ENCODE peak calls at places on chromosomes 16 and 17, in six cellular contexts. A is adipocyte, N is breast epithelium, T is GM12892, B is aorta, D is AG20443. E is an unnamed sample.

GRCh38 chr17:51598824-51599223 is 338.5 kb downstream of the UTP18 start:
- DNase-seq in A (no peak), D (no peak), B (no peak), T (no peak), N (no peak), E (no peak)

GRCh38 chr17:61568219-61569072 is 22.6 kb downstream of the NACA2 start:
- DNase-seq in D (no peak), N (no peak), A (no peak), T (no peak), B (no peak), E (no peak)

GRCh38 chr16:3144331-3144881 is 9.6 kb downstream of the ZNF213 start:
- DNase-seq in B (no peak), D (no peak), N (no peak), A (no peak), T (no peak), E (no peak)

GRCh38 chr17:4555863-4556646 is 871 bp upstream of the MYBBP1A start:
- DNase-seq in B (no peak), N (no peak), D (no peak), A (no peak), T (no peak), E (no peak)

GRCh38 chr17:57986841-57987581 is 1.0 kb downstream of the VEZF1 start:
- DNase-seq in T (no peak), N (no peak), B (peak), D (peak), A (peak), E (no peak)

GRCh38 chr16:67873435-67874146 is 739 bp downstream of the EDC4 start:
- DNase-seq in T (no peak), N (no peak), B (no peak), D (peak), A (peak), E (no peak)

GRCh38 chr16:57565461-57565860 is 23.0 kb downstream of the ADGRG5 start:
- DNase-seq in N (no peak), D (peak), B (peak), A (no peak), T (no peak), E (no peak)

GRCh38 chr16:88366704-88367047 is 16.1 kb upstream of the ZNF469 start:
- DNase-seq in B (no peak), N (no peak), D (no peak), A (no peak), T (no peak), E (no peak)

GRCh38 chr16:51222016-51222415 is 70.9 kb upstream of the SALL1 start:
- DNase-seq in T (no peak), B (no peak), N (no peak), A (no peak), D (no peak), E (no peak)

GRCh38 chr16:14489460-14489859 is 140.6 kb downstream of the PARN start:
- DNase-seq in N (no peak), A (no peak), B (no peak), T (peak), D (peak), E (peak)

GRCh38 chr16:58574895-58575294 is 54.7 kb downstream of the CNOT1 start:
- DNase-seq in D (no peak), T (no peak), B (no peak), A (no peak), N (no peak), E (no peak)

GRCh38 chr17:80421381-80422090 is 6.6 kb downstream of the ENDOV start:
- DNase-seq in B (peak), T (peak), N (no peak), A (no peak), D (no peak), E (no peak)

GRCh38 chr17:46866325-46866724 is 14.9 kb downstream of the WNT9B start:
- DNase-seq in N (no peak), B (no peak), A (no peak), T (no peak), D (no peak), E (no peak)

GRCh38 chr16:48409839-48410610 is 24.8 kb upstream of the SIAH1 start:
- DNase-seq in A (peak), D (peak), N (no peak), B (no peak), T (no peak), E (no peak)

GRCh38 chr16:24689128-24689527 is 40.3 kb upstream of the TNRC6A start:
- DNase-seq in B (no peak), N (no peak), D (peak), T (no peak), A (peak), E (peak)

GRCh38 chr16:88383401-88384221 is 852 bp downstream of the ZNF469 start:
- DNase-seq in D (peak), A (peak), B (peak), T (no peak), N (no peak), E (no peak)

GRCh38 chr16:28529124-28529523 is 9.7 kb downstream of the NUPR1 start:
- DNase-seq in T (no peak), A (no peak), N (no peak), B (no peak), D (no peak), E (no peak)

GRCh38 chr17:42422958-42423712 is at the start of gene CAVIN1:
- DNase-seq in D (peak), N (peak), B (peak), A (peak), T (peak), E (peak)

GRCh38 chr17:75394332-75394918 is 11.1 kb downstream of the GRB2 start:
- DNase-seq in B (no peak), D (no peak), A (peak), T (no peak), N (no peak), E (no peak)

GRCh38 chr17:79887451-79887991 is 48.3 kb upstream of the CBX4 start:
- DNase-seq in A (no peak), N (no peak), T (no peak), B (peak), D (no peak), E (no peak)

GRCh38 chr16:47143677-47144558 is at the start of gene NETO2:
- DNase-seq in B (peak), N (no peak), D (peak), T (peak), A (peak), E (peak)

GRCh38 chr16:87874639-87875472 is 5.5 kb upstream of the SLC7A5 start:
- DNase-seq in A (no peak), D (no peak), B (no peak), T (no peak), N (no peak), E (no peak)

GRCh38 chr16:27526169-27526568 is 23.5 kb downstream of the GTF3C1 start:
- DNase-seq in A (no peak), D (no peak), N (no peak), T (no peak), B (no peak), E (no peak)

GRCh38 chr17:65362826-65363225 is 198.6 kb downstream of the AXIN2 start:
- DNase-seq in N (no peak), A (no peak), T (no peak), D (no peak), B (no peak), E (no peak)

GRCh38 chr16:67989322-67990017 is 9.2 kb upstream of the DPEP3 start:
- DNase-seq in N (no peak), D (no peak), B (no peak), A (no peak), T (no peak), E (no peak)

E was measured in NCI-H2227 treated with DMSO at 0.1 percent for 48 hours.